ENCODE peak calls at places on chromosome X, in eight cellular contexts. One of them, this sample, is unnamed. For H3K9me3 and H3K4me1, the result is how much of the 10 kb centered on the place peaks cover.

GRCh38 chrX:24219320-24219719 is 69.8 kb downstream of the ZFX start:
- DNase-seq in suprapubic skin: no peak
- DNase-seq in cardiac muscle cell: no peak
- DNase-seq in colonic mucosa: no peak
- DNase-seq in CD8-positive, alpha-beta T cell: no peak
- DNase-seq in OCI-LY7: no peak
- DNase-seq in tibial artery: no peak
- DNase-seq in right atrium auricular region: no peak
- DNase-seq in this sample: no peak

GRCh38 chrX:18041656-18042055 is 179.0 kb downstream of the BEND2 start:
- DNase-seq in suprapubic skin: no peak
- DNase-seq in cardiac muscle cell: no peak
- DNase-seq in colonic mucosa: no peak
- DNase-seq in CD8-positive, alpha-beta T cell: no peak
- DNase-seq in OCI-LY7: no peak
- DNase-seq in tibial artery: no peak
- DNase-seq in right atrium auricular region: no peak
- DNase-seq in this sample: no peak

GRCh38 chrX:19019996-19020395 is 36.1 kb upstream of the PHKA2 start:
- DNase-seq in suprapubic skin: no peak
- DNase-seq in cardiac muscle cell: no peak
- DNase-seq in colonic mucosa: no peak
- DNase-seq in CD8-positive, alpha-beta T cell: no peak
- DNase-seq in OCI-LY7: no peak
- DNase-seq in tibial artery: no peak
- DNase-seq in right atrium auricular region: no peak
- DNase-seq in this sample: no peak

GRCh38 chrX:17412692-17413091 is 37.7 kb downstream of the NHS start:
- DNase-seq in suprapubic skin: no peak
- DNase-seq in cardiac muscle cell: no peak
- DNase-seq in colonic mucosa: no peak
- DNase-seq in CD8-positive, alpha-beta T cell: no peak
- DNase-seq in OCI-LY7: no peak
- DNase-seq in tibial artery: no peak
- DNase-seq in right atrium auricular region: no peak
- DNase-seq in this sample: no peak

GRCh38 chrX:2696698-2697215 is 5.7 kb downstream of the CD99 start:
- DNase-seq in suprapubic skin: no peak
- DNase-seq in cardiac muscle cell: no peak
- DNase-seq in colonic mucosa: no peak
- DNase-seq in CD8-positive, alpha-beta T cell: peak
- DNase-seq in OCI-LY7: peak
- DNase-seq in tibial artery: no peak
- DNase-seq in right atrium auricular region: no peak
- DNase-seq in this sample: no peak

GRCh38 chrX:74419861-74420193 is 1.5 kb upstream of the SLC16A2 start:
- DNase-seq in suprapubic skin: no peak
- DNase-seq in cardiac muscle cell: peak
- DNase-seq in colonic mucosa: no peak
- DNase-seq in CD8-positive, alpha-beta T cell: peak
- DNase-seq in OCI-LY7: no peak
- DNase-seq in tibial artery: no peak
- DNase-seq in right atrium auricular region: no peak
- DNase-seq in this sample: no peak

GRCh38 chrX:133544105-133544504 is 128.8 kb upstream of the GPC4 start:
- DNase-seq in suprapubic skin: no peak
- DNase-seq in cardiac muscle cell: no peak
- DNase-seq in colonic mucosa: no peak
- DNase-seq in CD8-positive, alpha-beta T cell: no peak
- DNase-seq in OCI-LY7: no peak
- DNase-seq in tibial artery: no peak
- DNase-seq in right atrium auricular region: no peak
- DNase-seq in this sample: no peak

GRCh38 chrX:16462912-16463311 is 187.0 kb upstream of the S100G start:
- DNase-seq in suprapubic skin: no peak
- DNase-seq in cardiac muscle cell: no peak
- DNase-seq in colonic mucosa: no peak
- DNase-seq in CD8-positive, alpha-beta T cell: no peak
- DNase-seq in OCI-LY7: no peak
- DNase-seq in tibial artery: peak
- DNase-seq in right atrium auricular region: no peak
- DNase-seq in this sample: no peak

GRCh38 chrX:97597954-97598353 is 714.2 kb downstream of the RPA4 start:
- DNase-seq in suprapubic skin: no peak
- DNase-seq in cardiac muscle cell: no peak
- DNase-seq in colonic mucosa: no peak
- DNase-seq in CD8-positive, alpha-beta T cell: no peak
- DNase-seq in OCI-LY7: no peak
- DNase-seq in tibial artery: no peak
- DNase-seq in right atrium auricular region: no peak
- DNase-seq in this sample: no peak

GRCh38 chrX:128504496-128504895 is 452.3 kb upstream of the ACTRT1 start:
- DNase-seq in suprapubic skin: no peak
- DNase-seq in cardiac muscle cell: no peak
- DNase-seq in colonic mucosa: no peak
- DNase-seq in CD8-positive, alpha-beta T cell: no peak
- DNase-seq in OCI-LY7: no peak
- DNase-seq in tibial artery: no peak
- DNase-seq in right atrium auricular region: no peak
- DNase-seq in this sample: no peak

GRCh38 chrX:68568136-68568535 is 69.3 kb downstream of the YIPF6 start:
- DNase-seq in suprapubic skin: no peak
- DNase-seq in cardiac muscle cell: no peak
- DNase-seq in colonic mucosa: no peak
- DNase-seq in CD8-positive, alpha-beta T cell: no peak
- DNase-seq in OCI-LY7: no peak
- DNase-seq in tibial artery: no peak
- DNase-seq in right atrium auricular region: no peak
- DNase-seq in this sample: no peak

GRCh38 chrX:33128048-33128805 is 83.1 kb downstream of the DMD start:
- DNase-seq in suprapubic skin: no peak
- DNase-seq in cardiac muscle cell: peak
- DNase-seq in colonic mucosa: no peak
- DNase-seq in CD8-positive, alpha-beta T cell: no peak
- DNase-seq in OCI-LY7: peak
- DNase-seq in tibial artery: no peak
- DNase-seq in right atrium auricular region: no peak
- DNase-seq in this sample: no peak

GRCh38 chrX:45619290-45619689 is 418.6 kb upstream of the DIPK2B start:
- DNase-seq in suprapubic skin: no peak
- DNase-seq in cardiac muscle cell: peak
- DNase-seq in colonic mucosa: no peak
- DNase-seq in CD8-positive, alpha-beta T cell: no peak
- DNase-seq in OCI-LY7: no peak
- DNase-seq in tibial artery: no peak
- DNase-seq in right atrium auricular region: no peak
- DNase-seq in this sample: no peak

GRCh38 chrX:155718964-155719586 is 106.3 kb upstream of the TMLHE start:
- DNase-seq in suprapubic skin: no peak
- DNase-seq in cardiac muscle cell: peak
- DNase-seq in colonic mucosa: no peak
- DNase-seq in CD8-positive, alpha-beta T cell: no peak
- DNase-seq in OCI-LY7: no peak
- DNase-seq in tibial artery: no peak
- DNase-seq in right atrium auricular region: no peak
- DNase-seq in this sample: peak

GRCh38 chrX:42385730-42386129 is 392.2 kb downstream of the PPP1R2C start:
- DNase-seq in suprapubic skin: no peak
- DNase-seq in cardiac muscle cell: no peak
- DNase-seq in colonic mucosa: no peak
- DNase-seq in CD8-positive, alpha-beta T cell: no peak
- DNase-seq in OCI-LY7: no peak
- DNase-seq in tibial artery: no peak
- DNase-seq in right atrium auricular region: no peak
- DNase-seq in this sample: no peak

GRCh38 chrX:137031517-137032377 is 2.0 kb downstream of the GPR101 start:
- DNase-seq in suprapubic skin: no peak
- DNase-seq in cardiac muscle cell: peak
- DNase-seq in colonic mucosa: no peak
- DNase-seq in CD8-positive, alpha-beta T cell: no peak
- DNase-seq in OCI-LY7: no peak
- DNase-seq in tibial artery: no peak
- DNase-seq in right atrium auricular region: no peak
- DNase-seq in this sample: no peak

GRCh38 chrX:137031039-137031438 is 2.8 kb downstream of the GPR101 start:
- DNase-seq in suprapubic skin: no peak
- DNase-seq in cardiac muscle cell: no peak
- DNase-seq in colonic mucosa: no peak
- DNase-seq in CD8-positive, alpha-beta T cell: no peak
- DNase-seq in OCI-LY7: no peak
- DNase-seq in tibial artery: no peak
- DNase-seq in right atrium auricular region: no peak
- DNase-seq in this sample: no peak

GRCh38 chrX:137033774-137034507 is at the start of gene GPR101:
- DNase-seq in suprapubic skin: no peak
- DNase-seq in cardiac muscle cell: peak
- DNase-seq in colonic mucosa: no peak
- DNase-seq in CD8-positive, alpha-beta T cell: no peak
- DNase-seq in OCI-LY7: no peak
- DNase-seq in tibial artery: no peak
- DNase-seq in right atrium auricular region: no peak
- DNase-seq in this sample: no peak

GRCh38 chrX:137032841-137033773 is 688 bp downstream of the GPR101 start:
- DNase-seq in suprapubic skin: no peak
- DNase-seq in cardiac muscle cell: no peak
- DNase-seq in colonic mucosa: no peak
- DNase-seq in CD8-positive, alpha-beta T cell: no peak
- DNase-seq in OCI-LY7: no peak
- DNase-seq in tibial artery: no peak
- DNase-seq in right atrium auricular region: no peak
- DNase-seq in this sample: no peak

DNA sequence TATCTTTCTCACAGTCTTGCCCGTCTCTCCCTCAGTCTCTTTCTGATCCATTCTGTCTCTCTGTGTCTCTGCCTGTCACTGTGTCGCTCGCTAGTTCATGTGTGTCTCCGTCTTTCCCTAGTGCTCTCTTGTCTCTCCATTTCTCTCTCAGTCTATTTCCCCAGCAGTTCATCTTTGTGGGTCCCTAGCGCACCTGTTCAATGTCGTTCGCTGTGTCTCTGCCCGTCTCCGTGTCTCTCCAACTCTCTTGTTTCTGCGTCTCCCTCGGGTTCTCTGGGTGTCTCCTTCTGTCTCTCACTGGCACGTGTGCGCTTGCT is 1.5 kb downstream of the GPR101 start:
- DNase-seq in suprapubic skin: no peak
- DNase-seq in cardiac muscle cell: no peak
- DNase-seq in colonic mucosa: no peak
- DNase-seq in CD8-positive, alpha-beta T cell: no peak
- DNase-seq in OCI-LY7: no peak
- DNase-seq in tibial artery: no peak
- DNase-seq in right atrium auricular region: no peak
- DNase-seq in this sample: no peak
- TF ChIP-seq CTCF in suprapubic skin: no peak
- TF ChIP-seq CTCF in cardiac muscle cell: no peak
- TF ChIP-seq CTCF in colonic mucosa: no peak
- TF ChIP-seq CTCF in CD8-positive, alpha-beta T cell: no peak
- TF ChIP-seq CTCF in OCI-LY7: no peak
- TF ChIP-seq CTCF in tibial artery: no peak
- TF ChIP-seq CTCF in right atrium auricular region: no peak
- TF ChIP-seq CTCF in this sample: no peak

GRCh38 chrX:118016422-118016821 is 100.2 kb downstream of the KLHL13 start:
- DNase-seq in suprapubic skin: no peak
- DNase-seq in cardiac muscle cell: no peak
- DNase-seq in colonic mucosa: no peak
- DNase-seq in CD8-positive, alpha-beta T cell: no peak
- DNase-seq in OCI-LY7: no peak
- DNase-seq in tibial artery: no peak
- DNase-seq in right atrium auricular region: no peak
- DNase-seq in this sample: no peak
- H3K9me3 ChIP-seq in suprapubic skin: under half
- H3K9me3 ChIP-seq in cardiac muscle cell: under half
- H3K9me3 ChIP-seq in colonic mucosa: under half
- H3K9me3 ChIP-seq in CD8-positive, alpha-beta T cell: under half
- H3K9me3 ChIP-seq in OCI-LY7: under half
- H3K9me3 ChIP-seq in tibial artery: under half
- H3K9me3 ChIP-seq in right atrium auricular region: under half
- H3K9me3 ChIP-seq in this sample: under half

DNA sequence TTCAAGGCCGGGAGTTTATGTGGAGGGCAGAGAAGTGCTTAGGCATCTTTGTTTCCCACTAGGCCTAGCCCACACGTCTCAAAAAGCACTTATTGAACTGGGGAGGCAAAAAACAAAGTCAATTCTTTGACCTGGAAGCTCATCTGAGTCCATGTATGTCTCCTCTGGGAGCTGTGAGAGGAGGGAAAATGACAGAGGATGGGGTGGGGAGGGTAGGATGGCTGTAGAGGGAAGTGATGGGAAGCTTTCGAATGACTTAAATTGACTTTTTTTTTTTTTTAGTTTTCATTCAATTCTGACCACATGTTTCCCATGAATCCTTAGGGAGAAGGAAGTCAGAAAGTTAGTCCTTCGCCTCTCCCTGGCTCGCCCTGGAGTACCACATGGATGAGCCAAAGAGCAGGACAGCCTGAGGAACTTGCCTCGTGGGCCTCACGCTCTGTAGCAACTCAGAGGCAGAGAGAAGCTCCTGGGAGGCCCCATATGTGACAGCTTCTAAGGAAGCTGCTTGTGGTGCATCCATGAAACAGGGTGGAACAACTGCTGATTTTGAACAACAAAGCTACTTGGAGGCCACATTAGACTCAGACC is 45.0 kb downstream of the NHSL2 start:
- DNase-seq in suprapubic skin: no peak
- DNase-seq in cardiac muscle cell: no peak
- DNase-seq in colonic mucosa: no peak
- DNase-seq in CD8-positive, alpha-beta T cell: no peak
- DNase-seq in OCI-LY7: no peak
- DNase-seq in tibial artery: no peak
- DNase-seq in right atrium auricular region: no peak
- DNase-seq in this sample: no peak
- H3K4me1 ChIP-seq in suprapubic skin: under half
- H3K4me1 ChIP-seq in cardiac muscle cell: under half
- H3K4me1 ChIP-seq in colonic mucosa: under half
- H3K4me1 ChIP-seq in CD8-positive, alpha-beta T cell: under half
- H3K4me1 ChIP-seq in OCI-LY7: under half
- H3K4me1 ChIP-seq in tibial artery: under half
- H3K4me1 ChIP-seq in right atrium auricular region: under half
- H3K4me1 ChIP-seq in this sample: under half

GRCh38 chrX:138031715-138032114 is 465.8 kb downstream of the ZIC3 start:
- DNase-seq in suprapubic skin: no peak
- DNase-seq in cardiac muscle cell: no peak
- DNase-seq in colonic mucosa: no peak
- DNase-seq in CD8-positive, alpha-beta T cell: no peak
- DNase-seq in OCI-LY7: no peak
- DNase-seq in tibial artery: no peak
- DNase-seq in right atrium auricular region: no peak
- DNase-seq in this sample: no peak

GRCh38 chrX:138020941-138021340 is 455.0 kb downstream of the ZIC3 start:
- DNase-seq in suprapubic skin: no peak
- DNase-seq in cardiac muscle cell: no peak
- DNase-seq in colonic mucosa: no peak
- DNase-seq in CD8-positive, alpha-beta T cell: no peak
- DNase-seq in OCI-LY7: no peak
- DNase-seq in tibial artery: no peak
- DNase-seq in right atrium auricular region: no peak
- DNase-seq in this sample: no peak

DNA sequence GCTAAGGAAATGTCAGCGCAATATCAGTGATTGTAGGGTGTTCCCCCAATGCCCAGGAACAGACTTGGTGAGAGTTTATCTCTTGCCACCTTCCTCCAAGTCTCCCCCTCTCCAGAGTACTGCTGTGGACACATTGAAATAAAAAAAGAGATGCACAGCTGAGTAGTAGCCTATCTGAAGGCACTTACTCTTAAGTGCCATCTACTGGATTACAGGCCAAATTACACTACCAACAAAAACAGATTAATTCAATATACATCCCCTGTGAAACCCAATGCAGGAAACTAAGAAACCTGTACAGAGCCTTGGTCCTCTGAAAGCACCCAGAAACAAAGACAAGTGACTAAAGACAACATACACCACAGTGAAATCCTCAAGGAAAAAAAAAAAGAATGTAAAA is 460.3 kb downstream of the ZIC3 start:
- DNase-seq in suprapubic skin: no peak
- DNase-seq in cardiac muscle cell: peak
- DNase-seq in colonic mucosa: no peak
- DNase-seq in CD8-positive, alpha-beta T cell: no peak
- DNase-seq in OCI-LY7: peak
- DNase-seq in tibial artery: no peak
- DNase-seq in right atrium auricular region: no peak
- DNase-seq in this sample: no peak
- TF ChIP-seq CTCF in suprapubic skin: peak
- TF ChIP-seq CTCF in cardiac muscle cell: no peak
- TF ChIP-seq CTCF in colonic mucosa: peak
- TF ChIP-seq CTCF in CD8-positive, alpha-beta T cell: no peak
- TF ChIP-seq CTCF in OCI-LY7: peak
- TF ChIP-seq CTCF in tibial artery: no peak
- TF ChIP-seq CTCF in right atrium auricular region: peak
- TF ChIP-seq CTCF in this sample: no peak